ENCODE peak calls at places on chromosomes 1 and 21, in seven cellular contexts. One of them, this sample, is unnamed.
A peak's percentile ranks its signal among the peaks of the same experiment; 100 is the strongest.

GRCh38 chr21:45916011-45916840 is 65.3 kb upstream of the COL6A1 start:
- DNase-seq in foreskin fibroblast: no peak
- DNase-seq in activated CD4-positive, CD25-positive, alpha-beta regulatory T cell treated with anti-CD3 and anti-CD28 coated beads, Interleukin-2, amount 50 U/mL, for 72 hours: no peak
- DNase-seq in brain microvascular endothelial cell: no peak
- DNase-seq in fibroblast of lung: no peak
- DNase-seq in HS-5: no peak
- DNase-seq in BJ: no peak
- DNase-seq in this sample: no peak

GRCh38 chr1:203039609-203040517 is 13.6 kb downstream of the PPFIA4 start:
- DNase-seq in foreskin fibroblast: no peak
- DNase-seq in activated CD4-positive, CD25-positive, alpha-beta regulatory T cell treated with anti-CD3 and anti-CD28 coated beads, Interleukin-2, amount 50 U/mL, for 72 hours: no peak
- DNase-seq in brain microvascular endothelial cell: no peak
- DNase-seq in fibroblast of lung: no peak
- DNase-seq in HS-5: no peak
- DNase-seq in BJ: no peak
- DNase-seq in this sample: peak; percentile 45

GRCh38 chr1:171563675-171564074 is 58.4 kb upstream of the MYOCOS start:
- DNase-seq in foreskin fibroblast: no peak
- DNase-seq in activated CD4-positive, CD25-positive, alpha-beta regulatory T cell treated with anti-CD3 and anti-CD28 coated beads, Interleukin-2, amount 50 U/mL, for 72 hours: no peak
- DNase-seq in brain microvascular endothelial cell: no peak
- DNase-seq in fibroblast of lung: peak; percentile 18
- DNase-seq in HS-5: no peak
- DNase-seq in BJ: peak; percentile 35
- DNase-seq in this sample: no peak

GRCh38 chr1:102941364-102941947 is 166.9 kb downstream of the COL11A1 start:
- DNase-seq in foreskin fibroblast: no peak
- DNase-seq in activated CD4-positive, CD25-positive, alpha-beta regulatory T cell treated with anti-CD3 and anti-CD28 coated beads, Interleukin-2, amount 50 U/mL, for 72 hours: no peak
- DNase-seq in brain microvascular endothelial cell: peak; percentile 33
- DNase-seq in fibroblast of lung: no peak
- DNase-seq in HS-5: no peak
- DNase-seq in BJ: no peak
- DNase-seq in this sample: no peak

GRCh38 chr1:38489844-38490270 is 369.7 kb downstream of the RRAGC start:
- DNase-seq in foreskin fibroblast: no peak
- DNase-seq in activated CD4-positive, CD25-positive, alpha-beta regulatory T cell treated with anti-CD3 and anti-CD28 coated beads, Interleukin-2, amount 50 U/mL, for 72 hours: peak; percentile 61
- DNase-seq in brain microvascular endothelial cell: no peak
- DNase-seq in fibroblast of lung: no peak
- DNase-seq in HS-5: no peak
- DNase-seq in BJ: no peak
- DNase-seq in this sample: no peak

GRCh38 chr1:164308101-164308500 is 250.9 kb upstream of the PBX1 start:
- DNase-seq in foreskin fibroblast: no peak
- DNase-seq in activated CD4-positive, CD25-positive, alpha-beta regulatory T cell treated with anti-CD3 and anti-CD28 coated beads, Interleukin-2, amount 50 U/mL, for 72 hours: no peak
- DNase-seq in brain microvascular endothelial cell: no peak
- DNase-seq in fibroblast of lung: no peak
- DNase-seq in HS-5: no peak
- DNase-seq in BJ: no peak
- DNase-seq in this sample: no peak

GRCh38 chr1:245197911-245198379 is 43.2 kb downstream of the KIF26B start:
- DNase-seq in foreskin fibroblast: peak; percentile 10
- DNase-seq in activated CD4-positive, CD25-positive, alpha-beta regulatory T cell treated with anti-CD3 and anti-CD28 coated beads, Interleukin-2, amount 50 U/mL, for 72 hours: no peak
- DNase-seq in brain microvascular endothelial cell: peak; percentile 39
- DNase-seq in fibroblast of lung: peak; percentile 14
- DNase-seq in HS-5: no peak
- DNase-seq in BJ: peak; percentile 75
- DNase-seq in this sample: no peak

GRCh38 chr21:19781881-19782652 is 1216.1 kb upstream of the NCAM2 start:
- DNase-seq in foreskin fibroblast: no peak
- DNase-seq in activated CD4-positive, CD25-positive, alpha-beta regulatory T cell treated with anti-CD3 and anti-CD28 coated beads, Interleukin-2, amount 50 U/mL, for 72 hours: no peak
- DNase-seq in brain microvascular endothelial cell: no peak
- DNase-seq in fibroblast of lung: no peak
- DNase-seq in HS-5: no peak
- DNase-seq in BJ: no peak
- DNase-seq in this sample: no peak

GRCh38 chr1:174324939-174325338 is 122.8 kb upstream of the GPR52 start:
- DNase-seq in foreskin fibroblast: no peak
- DNase-seq in activated CD4-positive, CD25-positive, alpha-beta regulatory T cell treated with anti-CD3 and anti-CD28 coated beads, Interleukin-2, amount 50 U/mL, for 72 hours: no peak
- DNase-seq in brain microvascular endothelial cell: no peak
- DNase-seq in fibroblast of lung: no peak
- DNase-seq in HS-5: no peak
- DNase-seq in BJ: no peak
- DNase-seq in this sample: no peak

GRCh38 chr1:83113686-83114085 is 885.2 kb downstream of the TTLL7 start:
- DNase-seq in foreskin fibroblast: peak; percentile 10
- DNase-seq in activated CD4-positive, CD25-positive, alpha-beta regulatory T cell treated with anti-CD3 and anti-CD28 coated beads, Interleukin-2, amount 50 U/mL, for 72 hours: no peak
- DNase-seq in brain microvascular endothelial cell: peak; percentile 6
- DNase-seq in fibroblast of lung: peak; percentile 8
- DNase-seq in HS-5: no peak
- DNase-seq in BJ: no peak
- DNase-seq in this sample: no peak

GRCh38 chr1:31663622-31664452 is 19.2 kb upstream of the PEF1 start:
- DNase-seq in foreskin fibroblast: no peak
- DNase-seq in activated CD4-positive, CD25-positive, alpha-beta regulatory T cell treated with anti-CD3 and anti-CD28 coated beads, Interleukin-2, amount 50 U/mL, for 72 hours: peak; percentile 72
- DNase-seq in brain microvascular endothelial cell: peak; percentile 25
- DNase-seq in fibroblast of lung: peak; percentile 42
- DNase-seq in HS-5: no peak
- DNase-seq in BJ: no peak
- DNase-seq in this sample: peak; percentile 65

GRCh38 chr21:45801989-45802388 is 158.5 kb downstream of the PCBP3 start:
- DNase-seq in foreskin fibroblast: no peak
- DNase-seq in activated CD4-positive, CD25-positive, alpha-beta regulatory T cell treated with anti-CD3 and anti-CD28 coated beads, Interleukin-2, amount 50 U/mL, for 72 hours: no peak
- DNase-seq in brain microvascular endothelial cell: no peak
- DNase-seq in fibroblast of lung: no peak
- DNase-seq in HS-5: no peak
- DNase-seq in BJ: no peak
- DNase-seq in this sample: no peak

GRCh38 chr1:244176201-244176600 is 125.1 kb downstream of the ZBTB18 start:
- DNase-seq in foreskin fibroblast: no peak
- DNase-seq in activated CD4-positive, CD25-positive, alpha-beta regulatory T cell treated with anti-CD3 and anti-CD28 coated beads, Interleukin-2, amount 50 U/mL, for 72 hours: no peak
- DNase-seq in brain microvascular endothelial cell: no peak
- DNase-seq in fibroblast of lung: no peak
- DNase-seq in HS-5: no peak
- DNase-seq in BJ: no peak
- DNase-seq in this sample: no peak

GRCh38 chr1:204584699-204585372 is 68.6 kb downstream of the MDM4 start:
- DNase-seq in foreskin fibroblast: no peak
- DNase-seq in activated CD4-positive, CD25-positive, alpha-beta regulatory T cell treated with anti-CD3 and anti-CD28 coated beads, Interleukin-2, amount 50 U/mL, for 72 hours: no peak
- DNase-seq in brain microvascular endothelial cell: no peak
- DNase-seq in fibroblast of lung: no peak
- DNase-seq in HS-5: no peak
- DNase-seq in BJ: no peak
- DNase-seq in this sample: no peak

GRCh38 chr1:118990513-118991131 is 2.5 kb upstream of the TBX15 start:
- DNase-seq in foreskin fibroblast: no peak
- DNase-seq in activated CD4-positive, CD25-positive, alpha-beta regulatory T cell treated with anti-CD3 and anti-CD28 coated beads, Interleukin-2, amount 50 U/mL, for 72 hours: no peak
- DNase-seq in brain microvascular endothelial cell: no peak
- DNase-seq in fibroblast of lung: no peak
- DNase-seq in HS-5: no peak
- DNase-seq in BJ: no peak
- DNase-seq in this sample: no peak

GRCh38 chr1:66334311-66334710 is 199.6 kb upstream of the SGIP1 start:
- DNase-seq in foreskin fibroblast: no peak
- DNase-seq in activated CD4-positive, CD25-positive, alpha-beta regulatory T cell treated with anti-CD3 and anti-CD28 coated beads, Interleukin-2, amount 50 U/mL, for 72 hours: no peak
- DNase-seq in brain microvascular endothelial cell: no peak
- DNase-seq in fibroblast of lung: no peak
- DNase-seq in HS-5: no peak
- DNase-seq in BJ: no peak
- DNase-seq in this sample: no peak

GRCh38 chr1:10007161-10007560 is 10.1 kb downstream of the RBP7 start:
- DNase-seq in foreskin fibroblast: no peak
- DNase-seq in activated CD4-positive, CD25-positive, alpha-beta regulatory T cell treated with anti-CD3 and anti-CD28 coated beads, Interleukin-2, amount 50 U/mL, for 72 hours: no peak
- DNase-seq in brain microvascular endothelial cell: no peak
- DNase-seq in fibroblast of lung: no peak
- DNase-seq in HS-5: no peak
- DNase-seq in BJ: no peak
- DNase-seq in this sample: no peak

GRCh38 chr1:67347688-67348472 is 40.2 kb downstream of the IL12RB2 start:
- DNase-seq in foreskin fibroblast: peak; percentile 35
- DNase-seq in activated CD4-positive, CD25-positive, alpha-beta regulatory T cell treated with anti-CD3 and anti-CD28 coated beads, Interleukin-2, amount 50 U/mL, for 72 hours: no peak
- DNase-seq in brain microvascular endothelial cell: peak; percentile 49
- DNase-seq in fibroblast of lung: peak; percentile 67
- DNase-seq in HS-5: no peak
- DNase-seq in BJ: peak; percentile 61
- DNase-seq in this sample: no peak

GRCh38 chr1:175073054-175073453 is 5.4 kb downstream of the TNN start:
- DNase-seq in foreskin fibroblast: peak; percentile 12
- DNase-seq in activated CD4-positive, CD25-positive, alpha-beta regulatory T cell treated with anti-CD3 and anti-CD28 coated beads, Interleukin-2, amount 50 U/mL, for 72 hours: no peak
- DNase-seq in brain microvascular endothelial cell: no peak
- DNase-seq in fibroblast of lung: no peak
- DNase-seq in HS-5: no peak
- DNase-seq in BJ: no peak
- DNase-seq in this sample: no peak

GRCh38 chr1:116359060-116359830 is 13.8 kb upstream of the ATP1A1 start:
- DNase-seq in foreskin fibroblast: peak; percentile 40
- DNase-seq in activated CD4-positive, CD25-positive, alpha-beta regulatory T cell treated with anti-CD3 and anti-CD28 coated beads, Interleukin-2, amount 50 U/mL, for 72 hours: no peak
- DNase-seq in brain microvascular endothelial cell: peak; percentile 43
- DNase-seq in fibroblast of lung: no peak
- DNase-seq in HS-5: no peak
- DNase-seq in BJ: no peak
- DNase-seq in this sample: no peak

GRCh38 chr1:47709302-47710074 is 271.6 kb downstream of the FOXD2 start:
- DNase-seq in foreskin fibroblast: no peak
- DNase-seq in activated CD4-positive, CD25-positive, alpha-beta regulatory T cell treated with anti-CD3 and anti-CD28 coated beads, Interleukin-2, amount 50 U/mL, for 72 hours: no peak
- DNase-seq in brain microvascular endothelial cell: no peak
- DNase-seq in fibroblast of lung: no peak
- DNase-seq in HS-5: no peak
- DNase-seq in BJ: no peak
- DNase-seq in this sample: no peak

GRCh38 chr1:56070601-56071000 is 508.8 kb downstream of the PLPP3 start:
- DNase-seq in foreskin fibroblast: peak; percentile 78
- DNase-seq in activated CD4-positive, CD25-positive, alpha-beta regulatory T cell treated with anti-CD3 and anti-CD28 coated beads, Interleukin-2, amount 50 U/mL, for 72 hours: no peak
- DNase-seq in brain microvascular endothelial cell: no peak
- DNase-seq in fibroblast of lung: peak; percentile 86
- DNase-seq in HS-5: no peak
- DNase-seq in BJ: peak; percentile 68
- DNase-seq in this sample: no peak

GRCh38 chr1:2415801-2416208 is 3.4 kb upstream of the PEX10 start:
- DNase-seq in foreskin fibroblast: no peak
- DNase-seq in activated CD4-positive, CD25-positive, alpha-beta regulatory T cell treated with anti-CD3 and anti-CD28 coated beads, Interleukin-2, amount 50 U/mL, for 72 hours: peak; percentile 63
- DNase-seq in brain microvascular endothelial cell: no peak
- DNase-seq in fibroblast of lung: no peak
- DNase-seq in HS-5: no peak
- DNase-seq in BJ: no peak
- DNase-seq in this sample: peak; percentile 75

GRCh38 chr1:204579681-204580080 is 63.5 kb downstream of the MDM4 start:
- DNase-seq in foreskin fibroblast: no peak
- DNase-seq in activated CD4-positive, CD25-positive, alpha-beta regulatory T cell treated with anti-CD3 and anti-CD28 coated beads, Interleukin-2, amount 50 U/mL, for 72 hours: no peak
- DNase-seq in brain microvascular endothelial cell: no peak
- DNase-seq in fibroblast of lung: no peak
- DNase-seq in HS-5: no peak
- DNase-seq in BJ: no peak
- DNase-seq in this sample: no peak

GRCh38 chr1:44924835-44925464 is 61.4 kb downstream of the EIF2B3 start:
- DNase-seq in foreskin fibroblast: peak; percentile 73
- DNase-seq in activated CD4-positive, CD25-positive, alpha-beta regulatory T cell treated with anti-CD3 and anti-CD28 coated beads, Interleukin-2, amount 50 U/mL, for 72 hours: no peak
- DNase-seq in brain microvascular endothelial cell: peak; percentile 87
- DNase-seq in fibroblast of lung: peak; percentile 94
- DNase-seq in HS-5: peak; percentile 84
- DNase-seq in BJ: peak; percentile 46
- DNase-seq in this sample: no peak

GRCh38 chr1:157103283-157103682 is 3.7 kb upstream of the ETV3L start:
- DNase-seq in foreskin fibroblast: no peak
- DNase-seq in activated CD4-positive, CD25-positive, alpha-beta regulatory T cell treated with anti-CD3 and anti-CD28 coated beads, Interleukin-2, amount 50 U/mL, for 72 hours: no peak
- DNase-seq in brain microvascular endothelial cell: no peak
- DNase-seq in fibroblast of lung: no peak
- DNase-seq in HS-5: no peak
- DNase-seq in BJ: no peak
- DNase-seq in this sample: no peak

GRCh38 chr1:66276229-66276628 is 257.7 kb upstream of the SGIP1 start:
- DNase-seq in foreskin fibroblast: no peak
- DNase-seq in activated CD4-positive, CD25-positive, alpha-beta regulatory T cell treated with anti-CD3 and anti-CD28 coated beads, Interleukin-2, amount 50 U/mL, for 72 hours: no peak
- DNase-seq in brain microvascular endothelial cell: no peak
- DNase-seq in fibroblast of lung: no peak
- DNase-seq in HS-5: no peak
- DNase-seq in BJ: no peak
- DNase-seq in this sample: peak; percentile 75

GRCh38 chr21:43211085-43212071 is 42.6 kb downstream of the CRYAA start:
- DNase-seq in foreskin fibroblast: no peak
- DNase-seq in activated CD4-positive, CD25-positive, alpha-beta regulatory T cell treated with anti-CD3 and anti-CD28 coated beads, Interleukin-2, amount 50 U/mL, for 72 hours: no peak
- DNase-seq in brain microvascular endothelial cell: no peak
- DNase-seq in fibroblast of lung: no peak
- DNase-seq in HS-5: no peak
- DNase-seq in BJ: no peak
- DNase-seq in this sample: no peak

GRCh38 chr1:53145942-53146708 is 3.7 kb upstream of the SLC1A7 start:
- DNase-seq in foreskin fibroblast: peak; percentile 99
- DNase-seq in activated CD4-positive, CD25-positive, alpha-beta regulatory T cell treated with anti-CD3 and anti-CD28 coated beads, Interleukin-2, amount 50 U/mL, for 72 hours: no peak
- DNase-seq in brain microvascular endothelial cell: peak; percentile 99
- DNase-seq in fibroblast of lung: peak; percentile 99
- DNase-seq in HS-5: peak; percentile 99
- DNase-seq in BJ: peak; percentile 98
- DNase-seq in this sample: no peak

GRCh38 chr1:27037518-27037917 is 24.9 kb upstream of the TENT5B start:
- DNase-seq in foreskin fibroblast: no peak
- DNase-seq in activated CD4-positive, CD25-positive, alpha-beta regulatory T cell treated with anti-CD3 and anti-CD28 coated beads, Interleukin-2, amount 50 U/mL, for 72 hours: no peak
- DNase-seq in brain microvascular endothelial cell: no peak
- DNase-seq in fibroblast of lung: no peak
- DNase-seq in HS-5: no peak
- DNase-seq in BJ: no peak
- DNase-seq in this sample: no peak

GRCh38 chr1:184945678-184946412 is 28.5 kb downstream of the NIBAN1 start:
- DNase-seq in foreskin fibroblast: peak; percentile 37
- DNase-seq in activated CD4-positive, CD25-positive, alpha-beta regulatory T cell treated with anti-CD3 and anti-CD28 coated beads, Interleukin-2, amount 50 U/mL, for 72 hours: no peak
- DNase-seq in brain microvascular endothelial cell: no peak
- DNase-seq in fibroblast of lung: peak; percentile 86
- DNase-seq in HS-5: no peak
- DNase-seq in BJ: no peak
- DNase-seq in this sample: no peak

GRCh38 chr1:63984257-63984626 is 210.4 kb downstream of the ROR1 start:
- DNase-seq in foreskin fibroblast: no peak
- DNase-seq in activated CD4-positive, CD25-positive, alpha-beta regulatory T cell treated with anti-CD3 and anti-CD28 coated beads, Interleukin-2, amount 50 U/mL, for 72 hours: no peak
- DNase-seq in brain microvascular endothelial cell: peak; percentile 49
- DNase-seq in fibroblast of lung: peak; percentile 47
- DNase-seq in HS-5: no peak
- DNase-seq in BJ: no peak
- DNase-seq in this sample: no peak

GRCh38 chr1:207047529-207047928 is 3.5 kb downstream of the YOD1 start:
- DNase-seq in foreskin fibroblast: no peak
- DNase-seq in activated CD4-positive, CD25-positive, alpha-beta regulatory T cell treated with anti-CD3 and anti-CD28 coated beads, Interleukin-2, amount 50 U/mL, for 72 hours: no peak
- DNase-seq in brain microvascular endothelial cell: no peak
- DNase-seq in fibroblast of lung: no peak
- DNase-seq in HS-5: no peak
- DNase-seq in BJ: no peak
- DNase-seq in this sample: no peak

GRCh38 chr1:38444311-38444710 is 397.7 kb upstream of the POU3F1 start:
- DNase-seq in foreskin fibroblast: peak; percentile 1
- DNase-seq in activated CD4-positive, CD25-positive, alpha-beta regulatory T cell treated with anti-CD3 and anti-CD28 coated beads, Interleukin-2, amount 50 U/mL, for 72 hours: no peak
- DNase-seq in brain microvascular endothelial cell: peak; percentile 30
- DNase-seq in fibroblast of lung: no peak
- DNase-seq in HS-5: peak; percentile 34
- DNase-seq in BJ: peak; percentile 31
- DNase-seq in this sample: no peak

GRCh38 chr1:155989242-155989991 is 11.1 kb upstream of the ARHGEF2 start:
- DNase-seq in foreskin fibroblast: peak; percentile 69
- DNase-seq in activated CD4-positive, CD25-positive, alpha-beta regulatory T cell treated with anti-CD3 and anti-CD28 coated beads, Interleukin-2, amount 50 U/mL, for 72 hours: peak; percentile 81
- DNase-seq in brain microvascular endothelial cell: peak; percentile 56
- DNase-seq in fibroblast of lung: peak; percentile 77
- DNase-seq in HS-5: no peak
- DNase-seq in BJ: no peak
- DNase-seq in this sample: peak; percentile 71

GRCh38 chr21:33588485-33589335 is at the start of gene DONSON:
- DNase-seq in foreskin fibroblast: peak; percentile 74
- DNase-seq in activated CD4-positive, CD25-positive, alpha-beta regulatory T cell treated with anti-CD3 and anti-CD28 coated beads, Interleukin-2, amount 50 U/mL, for 72 hours: peak; percentile 96
- DNase-seq in brain microvascular endothelial cell: peak; percentile 53
- DNase-seq in fibroblast of lung: peak; percentile 73
- DNase-seq in HS-5: peak; percentile 56
- DNase-seq in BJ: peak; percentile 19
- DNase-seq in this sample: peak; percentile 94

GRCh38 chr1:107652976-107653375 is 312.0 kb downstream of the VAV3 start:
- DNase-seq in foreskin fibroblast: no peak
- DNase-seq in activated CD4-positive, CD25-positive, alpha-beta regulatory T cell treated with anti-CD3 and anti-CD28 coated beads, Interleukin-2, amount 50 U/mL, for 72 hours: no peak
- DNase-seq in brain microvascular endothelial cell: no peak
- DNase-seq in fibroblast of lung: no peak
- DNase-seq in HS-5: no peak
- DNase-seq in BJ: no peak
- DNase-seq in this sample: no peak

GRCh38 chr1:203128691-203129500 is 1.4 kb downstream of the ADORA1 start:
- DNase-seq in foreskin fibroblast: no peak
- DNase-seq in activated CD4-positive, CD25-positive, alpha-beta regulatory T cell treated with anti-CD3 and anti-CD28 coated beads, Interleukin-2, amount 50 U/mL, for 72 hours: no peak
- DNase-seq in brain microvascular endothelial cell: no peak
- DNase-seq in fibroblast of lung: no peak
- DNase-seq in HS-5: no peak
- DNase-seq in BJ: no peak
- DNase-seq in this sample: no peak

This sample was measured in natural killer cell treated with Interleukin-12 subunit alpha and Interleukin-12 subunit beta and Interleukin-15 and Interleukin-18, amount 100 ng/mL, for 72 hours.